ENCODE peak calls at places on chromosomes 5 and 9, in four cellular contexts. Y, W, O and M are unnamed samples.

GRCh38 chr5:151212361-151212899 is 11.5 kb downstream of the CCDC69 start:
- DNase-seq in W (no peak), O (no peak), Y (no peak), M (no peak)

GRCh38 chr9:107751522-107752235 is 262.1 kb upstream of the KLF4 start:
- DNase-seq in W (peak; percentile 33), Y (peak; percentile 75), O (peak; percentile 72), M (no peak)

GRCh38 chr9:126605792-126606482 is 7.8 kb upstream of the LMX1B start:
- DNase-seq in O (no peak), Y (no peak), W (no peak), M (no peak)

GRCh38 chr5:92019376-92019990 is 636.4 kb upstream of the ARRDC3 start:
- DNase-seq in Y (peak; percentile 3), W (no peak), O (no peak), M (no peak)

GRCh38 chr9:69029535-69029934 is 6.0 kb upstream of the FXN start:
- DNase-seq in Y (no peak), W (no peak), O (no peak), M (no peak)

GRCh38 chr5:76861616-76862015 is 11.8 kb downstream of the S100Z start:
- DNase-seq in W (no peak), Y (no peak), O (no peak), M (no peak)

GRCh38 chr5:148973455-148973854 is 89.4 kb downstream of the SH3TC2 start:
- DNase-seq in W (no peak), O (no peak), Y (no peak), M (no peak)

GRCh38 chr9:116247284-116247683 is 93.7 kb downstream of the PAPPA start:
- DNase-seq in O (no peak), Y (no peak), W (no peak), M (no peak)

GRCh38 chr5:160460377-160461049 is 38.9 kb downstream of the PTTG1 start:
- DNase-seq in O (no peak), Y (no peak), W (no peak), M (no peak)

GRCh38 chr5:14250094-14250777 is 107.1 kb downstream of the TRIO start:
- DNase-seq in O (peak; percentile 19), W (peak; percentile 66), Y (no peak), M (peak; percentile 54)

GRCh38 chr5:116032094-116032517 is at the start of gene ARL14EPL:
- DNase-seq in Y (peak; percentile 51), W (peak; percentile 67), O (peak; percentile 47), M (peak; percentile 17)
- TF ChIP-seq NR3C1 in Y (no peak), W (no peak), O (no peak), M (no peak)

GRCh38 chr9:4235951-4236804 is 63.7 kb downstream of the GLIS3 start:
- DNase-seq in W (no peak), Y (peak; percentile 74), O (peak; percentile 27), M (no peak)

GRCh38 chr9:4241552-4241951 is 58.3 kb downstream of the GLIS3 start:
- DNase-seq in O (no peak), W (no peak), Y (no peak), M (no peak)

GRCh38 chr9:4242239-4242638 is 57.6 kb downstream of the GLIS3 start:
- DNase-seq in W (no peak), Y (no peak), O (no peak), M (peak; percentile 15)

GRCh38 chr9:4237748-4238511 is 61.9 kb downstream of the GLIS3 start:
- DNase-seq in O (no peak), Y (no peak), W (no peak), M (peak; percentile 30)

GRCh38 chr9:4238522-4238921 is 61.3 kb downstream of the GLIS3 start:
- DNase-seq in O (no peak), W (no peak), Y (no peak), M (no peak)
- TF ChIP-seq NR3C1 in O (no peak), W (no peak), Y (no peak), M (no peak)

GRCh38 chr9:7266911-7267555 is 509.3 kb downstream of the KDM4C start:
- DNase-seq in W (no peak), Y (no peak), O (no peak), M (no peak)
- TF ChIP-seq NR3C1 in W (no peak), Y (no peak), O (no peak), M (no peak)

GRCh38 chr9:1042466-1042865 is 7.7 kb upstream of the DMRT2 start:
- DNase-seq in W (no peak), Y (no peak), O (no peak), M (peak; percentile 80)
- TF ChIP-seq NR3C1 in W (no peak), Y (no peak), O (no peak), M (no peak)

GRCh38 chr9:70466976-70467551 is 52.6 kb upstream of the KLF9 start:
- DNase-seq in Y (no peak), W (no peak), O (no peak), M (no peak)
- TF ChIP-seq NR3C1 in Y (no peak), W (no peak), O (no peak), M (no peak)

GRCh38 chr5:72860499-72860898 is 44.0 kb downstream of the TNPO1 start:
- DNase-seq in Y (no peak), O (no peak), W (no peak), M (no peak)
- TF ChIP-seq NR3C1 in Y (no peak), O (no peak), W (no peak), M (no peak)

GRCh38 chr9:112705773-112706427 is 12.0 kb downstream of the INIP start:
- DNase-seq in W (peak; percentile 12), O (peak; percentile 40), Y (no peak), M (peak; percentile 32)
- TF ChIP-seq NR3C1 in W (no peak), O (no peak), Y (no peak), M (no peak)

GRCh38 chr5:134938020-134938419 is 29.7 kb upstream of the CATSPER3 start:
- DNase-seq in W (no peak), Y (no peak), O (no peak), M (no peak)

GRCh38 chr5:134937547-134937946 is 30.2 kb upstream of the CATSPER3 start:
- DNase-seq in Y (no peak), O (no peak), W (no peak), M (no peak)

GRCh38 chr5:134934202-134934601 is 29.3 kb downstream of the PCBD2 start:
- DNase-seq in O (no peak), Y (no peak), W (no peak), M (no peak)

GRCh38 chr5:134932508-134932907 is 27.6 kb downstream of the PCBD2 start:
- DNase-seq in Y (no peak), O (no peak), W (no peak), M (no peak)

DNA sequence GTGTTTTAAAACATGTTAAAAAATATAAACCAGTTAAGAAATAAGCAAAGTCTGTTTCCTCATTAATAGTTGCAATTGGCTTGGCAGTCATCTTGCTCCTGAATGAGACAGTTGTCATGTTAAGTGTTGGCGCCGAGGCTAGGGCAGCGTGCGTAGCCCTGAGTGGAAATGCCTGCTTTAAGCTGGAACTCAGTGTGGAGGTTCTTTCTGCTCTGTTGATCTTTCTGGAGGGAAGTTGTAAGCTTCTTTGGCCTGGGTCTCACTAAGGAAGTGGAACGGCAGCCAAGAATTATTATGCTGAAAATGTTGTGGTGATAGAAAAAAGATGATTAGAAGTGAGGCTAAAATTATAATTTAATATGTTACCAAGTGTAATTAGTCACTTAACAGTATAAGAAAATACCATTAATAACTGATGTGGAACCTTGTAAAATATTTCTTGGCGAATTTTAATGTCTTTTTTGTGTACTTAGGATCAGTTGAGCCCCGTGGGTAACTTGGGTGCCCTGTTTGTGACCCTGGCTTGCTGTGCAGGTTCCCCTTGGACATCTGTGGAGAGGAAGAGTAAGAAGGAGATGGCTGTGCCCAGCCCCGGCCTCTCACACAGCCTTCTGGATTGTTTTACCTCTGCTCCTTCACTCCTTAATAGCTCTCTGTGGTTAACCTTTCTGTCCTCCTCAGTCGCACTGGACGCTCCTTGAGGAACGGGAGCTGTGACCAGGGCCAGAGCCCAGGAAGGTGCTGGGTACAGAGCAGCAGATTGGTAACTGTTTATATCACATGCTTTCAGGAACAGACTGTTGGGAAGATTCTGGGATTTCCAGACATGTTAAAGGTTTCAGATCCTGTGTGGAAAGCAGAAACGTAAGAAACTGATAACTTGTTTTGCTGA is 31.0 kb downstream of the PCBD2 start:
- DNase-seq in Y (no peak), O (no peak), W (no peak), M (no peak)
- TF ChIP-seq NR3C1 in Y (no peak), O (no peak), W (no peak), M (no peak)

DNA sequence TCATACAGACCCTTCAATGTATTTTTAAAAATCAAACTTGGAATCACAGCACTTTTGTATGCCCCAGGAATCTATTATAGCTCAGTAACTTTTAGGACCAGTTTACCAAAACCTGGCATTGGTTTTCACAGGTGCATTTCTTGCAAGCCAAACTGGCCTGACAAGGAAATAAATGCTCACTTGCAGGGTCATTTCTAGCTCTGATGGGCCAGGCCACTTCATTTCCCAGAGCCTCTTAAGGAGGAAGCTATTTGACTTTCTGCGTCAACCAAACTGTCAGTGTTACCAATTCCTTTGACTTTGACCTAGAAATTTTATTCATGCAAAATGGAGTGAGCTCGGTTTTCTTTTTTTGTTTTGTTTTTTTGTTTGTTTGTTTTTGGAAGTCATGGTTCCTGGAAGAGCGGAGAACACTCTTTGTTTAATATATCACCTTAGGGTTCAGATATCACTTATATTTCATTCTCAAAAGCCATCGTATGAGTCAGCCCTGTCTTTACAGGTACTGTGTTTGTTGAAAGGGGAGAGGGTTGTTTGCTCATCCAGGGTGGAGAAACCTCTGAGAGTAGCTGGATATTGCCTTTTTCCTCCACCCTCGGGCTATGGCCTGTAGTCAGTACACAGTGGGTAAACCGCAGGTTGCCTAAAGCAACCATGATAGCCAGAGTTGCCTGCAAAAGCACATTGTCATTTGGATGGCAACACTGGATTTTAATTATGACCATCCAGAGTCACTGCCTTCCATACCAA is 58.9 kb downstream of the GNA14 start:
- DNase-seq in O (no peak), Y (peak; percentile 44), W (no peak), M (no peak)
- TF ChIP-seq NR3C1 in O (no peak), Y (no peak), W (no peak), M (no peak)